ENCODE peak calls at places on chromosomes 16 and 17, in six cellular contexts. One of them, this sample, is unnamed.

GRCh38 chr17:81000631-81001357 is 9.2 kb downstream of the CHMP6 start:
- DNase-seq in kidney: peak; percentile 71
- DNase-seq in skeletal muscle cell: no peak
- DNase-seq in left lung: no peak
- DNase-seq in adrenal gland: peak; percentile 66
- DNase-seq in body of pancreas: no peak
- DNase-seq in this sample: no peak

GRCh38 chr16:72794319-72794718 is 253.6 kb downstream of the ZFHX3 start:
- DNase-seq in skeletal muscle cell: no peak
- DNase-seq in adrenal gland: no peak
- DNase-seq in kidney: no peak
- DNase-seq in body of pancreas: no peak
- DNase-seq in left lung: no peak
- DNase-seq in this sample: no peak

GRCh38 chr17:35749560-35750412 is 3.3 kb downstream of the GAS2L2 start:
- DNase-seq in left lung: peak; percentile 73
- DNase-seq in skeletal muscle cell: no peak
- DNase-seq in kidney: no peak
- DNase-seq in adrenal gland: no peak
- DNase-seq in body of pancreas: no peak
- DNase-seq in this sample: no peak

GRCh38 chr17:8740486-8740885 is 4.2 kb downstream of the CCDC42 start:
- DNase-seq in skeletal muscle cell: no peak
- DNase-seq in body of pancreas: no peak
- DNase-seq in kidney: peak; percentile 75
- DNase-seq in adrenal gland: no peak
- DNase-seq in left lung: no peak
- DNase-seq in this sample: no peak

GRCh38 chr16:69186642-69187386 is at the start of gene SNTB2:
- DNase-seq in body of pancreas: peak; percentile 93
- DNase-seq in adrenal gland: peak; percentile 95
- DNase-seq in kidney: peak; percentile 97
- DNase-seq in left lung: peak; percentile 99
- DNase-seq in skeletal muscle cell: no peak
- DNase-seq in this sample: peak; percentile 98

GRCh38 chr17:16972346-16972745 is 428 bp upstream of the TNFRSF13B start:
- DNase-seq in adrenal gland: no peak
- DNase-seq in body of pancreas: no peak
- DNase-seq in kidney: no peak
- DNase-seq in skeletal muscle cell: no peak
- DNase-seq in left lung: no peak
- DNase-seq in this sample: no peak

GRCh38 chr17:76673729-76674128 is 30.2 kb upstream of the ST6GALNAC1 start:
- DNase-seq in left lung: no peak
- DNase-seq in body of pancreas: no peak
- DNase-seq in skeletal muscle cell: no peak
- DNase-seq in adrenal gland: no peak
- DNase-seq in kidney: no peak
- DNase-seq in this sample: no peak

GRCh38 chr16:72886366-72886974 is 161.5 kb downstream of the ZFHX3 start:
- DNase-seq in adrenal gland: no peak
- DNase-seq in body of pancreas: no peak
- DNase-seq in left lung: no peak
- DNase-seq in kidney: no peak
- DNase-seq in skeletal muscle cell: no peak
- DNase-seq in this sample: no peak

GRCh38 chr17:29933379-29933778 is 3.4 kb upstream of the SSH2 start:
- DNase-seq in skeletal muscle cell: no peak
- DNase-seq in kidney: no peak
- DNase-seq in left lung: no peak
- DNase-seq in adrenal gland: peak; percentile 17
- DNase-seq in body of pancreas: no peak
- DNase-seq in this sample: no peak

GRCh38 chr17:67602974-67603373 is 114.8 kb upstream of the NOL11 start:
- DNase-seq in kidney: no peak
- DNase-seq in body of pancreas: peak; percentile 24
- DNase-seq in adrenal gland: peak; percentile 57
- DNase-seq in left lung: no peak
- DNase-seq in skeletal muscle cell: peak; percentile 14
- DNase-seq in this sample: peak; percentile 54

GRCh38 chr17:46736100-46736499 is 82.4 kb downstream of the WNT3 start:
- DNase-seq in left lung: no peak
- DNase-seq in kidney: no peak
- DNase-seq in body of pancreas: no peak
- DNase-seq in adrenal gland: no peak
- DNase-seq in skeletal muscle cell: no peak
- DNase-seq in this sample: no peak

GRCh38 chr17:7408341-7408740 is 696 bp downstream of the NLGN2 start:
- DNase-seq in adrenal gland: no peak
- DNase-seq in kidney: no peak
- DNase-seq in left lung: no peak
- DNase-seq in body of pancreas: no peak
- DNase-seq in skeletal muscle cell: no peak
- DNase-seq in this sample: no peak

GRCh38 chr16:84879569-84880487 is 60.0 kb downstream of the CRISPLD2 start:
- DNase-seq in adrenal gland: no peak
- DNase-seq in skeletal muscle cell: no peak
- DNase-seq in kidney: no peak
- DNase-seq in left lung: no peak
- DNase-seq in body of pancreas: no peak
- DNase-seq in this sample: no peak

GRCh38 chr17:13884347-13884746 is 185.0 kb upstream of the COX10 start:
- DNase-seq in adrenal gland: no peak
- DNase-seq in skeletal muscle cell: no peak
- DNase-seq in body of pancreas: no peak
- DNase-seq in left lung: no peak
- DNase-seq in kidney: no peak
- DNase-seq in this sample: no peak

GRCh38 chr17:13885550-13885949 is 183.8 kb upstream of the COX10 start:
- DNase-seq in body of pancreas: no peak
- DNase-seq in adrenal gland: no peak
- DNase-seq in skeletal muscle cell: no peak
- DNase-seq in kidney: no peak
- DNase-seq in left lung: no peak
- DNase-seq in this sample: no peak

GRCh38 chr17:13883659-13884058 is 185.6 kb upstream of the COX10 start:
- DNase-seq in body of pancreas: no peak
- DNase-seq in skeletal muscle cell: no peak
- DNase-seq in left lung: no peak
- DNase-seq in adrenal gland: no peak
- DNase-seq in kidney: no peak
- DNase-seq in this sample: no peak

GRCh38 chr17:13874817-13875216 is 194.5 kb upstream of the COX10 start:
- DNase-seq in adrenal gland: no peak
- DNase-seq in skeletal muscle cell: no peak
- DNase-seq in left lung: no peak
- DNase-seq in body of pancreas: no peak
- DNase-seq in kidney: no peak
- DNase-seq in this sample: no peak

GRCh38 chr17:13879961-13880466 is 189.3 kb upstream of the COX10 start:
- DNase-seq in kidney: no peak
- DNase-seq in body of pancreas: no peak
- DNase-seq in adrenal gland: no peak
- DNase-seq in left lung: no peak
- DNase-seq in skeletal muscle cell: no peak
- DNase-seq in this sample: no peak
- H3K4me3 ChIP-seq in kidney: no peak overlapping the region
- H3K4me3 ChIP-seq in body of pancreas: no peak overlapping the region
- H3K4me3 ChIP-seq in adrenal gland: no peak overlapping the region
- H3K4me3 ChIP-seq in left lung: no peak overlapping the region
- H3K4me3 ChIP-seq in skeletal muscle cell: no peak overlapping the region
- H3K4me3 ChIP-seq in this sample: no peak overlapping the region

DNA sequence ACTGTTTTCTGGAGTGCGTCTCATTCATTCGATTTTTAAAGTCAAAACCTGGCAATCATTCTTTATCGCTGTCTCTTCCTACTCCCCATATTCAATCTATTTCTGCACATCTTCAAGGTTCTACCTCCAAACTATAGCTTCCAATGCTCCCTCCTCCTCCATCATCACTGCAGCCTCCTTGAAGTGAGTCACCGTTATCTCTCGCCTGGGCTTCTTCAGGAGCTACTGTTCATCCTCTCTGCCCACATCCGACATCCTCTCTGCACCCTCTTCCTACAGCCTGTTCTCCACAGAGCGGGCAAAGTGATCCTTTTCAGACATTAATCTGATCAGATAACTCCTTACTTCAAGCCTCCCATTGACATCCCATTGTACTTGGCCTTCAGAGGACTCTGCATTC is 144.2 kb upstream of the DNAH9 start:
- DNase-seq in skeletal muscle cell: no peak
- DNase-seq in adrenal gland: no peak
- DNase-seq in left lung: no peak
- DNase-seq in body of pancreas: no peak
- DNase-seq in kidney: no peak
- DNase-seq in this sample: no peak
- H3K4me3 ChIP-seq in skeletal muscle cell: no peak overlapping the region
- H3K4me3 ChIP-seq in adrenal gland: no peak overlapping the region
- H3K4me3 ChIP-seq in left lung: no peak overlapping the region
- H3K4me3 ChIP-seq in body of pancreas: no peak overlapping the region
- H3K4me3 ChIP-seq in kidney: no peak overlapping the region
- H3K4me3 ChIP-seq in this sample: no peak overlapping the region

DNA sequence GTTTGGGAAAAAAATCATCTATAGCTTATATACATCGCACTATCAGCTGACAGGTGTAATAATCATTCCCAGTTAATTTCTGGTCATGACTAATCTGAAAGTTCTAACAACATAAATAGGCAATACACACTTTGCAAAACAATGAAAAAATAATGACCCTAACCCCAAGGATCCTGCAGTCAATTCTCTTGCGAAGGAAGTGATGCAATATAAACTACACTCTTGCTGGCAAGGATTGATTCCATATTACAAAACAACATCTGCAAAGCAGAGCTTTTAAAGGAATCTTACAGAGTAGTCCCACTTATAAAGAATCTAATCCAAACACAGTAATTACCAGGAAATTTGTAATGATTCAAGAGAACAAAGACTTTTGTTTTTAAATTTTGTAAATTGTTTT is 73.4 kb downstream of the MYO1D start:
- DNase-seq in body of pancreas: no peak
- DNase-seq in kidney: no peak
- DNase-seq in left lung: no peak
- DNase-seq in adrenal gland: no peak
- DNase-seq in skeletal muscle cell: no peak
- DNase-seq in this sample: no peak
- H3K4me3 ChIP-seq in body of pancreas: no peak overlapping the region
- H3K4me3 ChIP-seq in kidney: no peak overlapping the region
- H3K4me3 ChIP-seq in left lung: no peak overlapping the region
- H3K4me3 ChIP-seq in adrenal gland: no peak overlapping the region
- H3K4me3 ChIP-seq in skeletal muscle cell: no peak overlapping the region
- H3K4me3 ChIP-seq in this sample: no peak overlapping the region

GRCh38 chr16:89561195-89562026 is 929 bp downstream of the RPL13 start:
- DNase-seq in skeletal muscle cell: no peak
- DNase-seq in body of pancreas: no peak
- DNase-seq in kidney: peak; percentile 71
- DNase-seq in left lung: no peak
- DNase-seq in adrenal gland: no peak
- DNase-seq in this sample: no peak

GRCh38 chr16:89562027-89562599 is 1.6 kb downstream of the RPL13 start:
- DNase-seq in skeletal muscle cell: no peak
- DNase-seq in left lung: no peak
- DNase-seq in adrenal gland: no peak
- DNase-seq in body of pancreas: no peak
- DNase-seq in kidney: no peak
- DNase-seq in this sample: no peak

GRCh38 chr16:89564476-89565255 is 4.2 kb downstream of the RPL13 start:
- DNase-seq in skeletal muscle cell: no peak
- DNase-seq in kidney: peak; percentile 65
- DNase-seq in left lung: no peak
- DNase-seq in body of pancreas: no peak
- DNase-seq in adrenal gland: no peak
- DNase-seq in this sample: no peak

GRCh38 chr16:89563639-89564392 is 3.3 kb downstream of the RPL13 start:
- DNase-seq in skeletal muscle cell: no peak
- DNase-seq in left lung: no peak
- DNase-seq in body of pancreas: no peak
- DNase-seq in adrenal gland: no peak
- DNase-seq in kidney: no peak
- DNase-seq in this sample: no peak

DNA sequence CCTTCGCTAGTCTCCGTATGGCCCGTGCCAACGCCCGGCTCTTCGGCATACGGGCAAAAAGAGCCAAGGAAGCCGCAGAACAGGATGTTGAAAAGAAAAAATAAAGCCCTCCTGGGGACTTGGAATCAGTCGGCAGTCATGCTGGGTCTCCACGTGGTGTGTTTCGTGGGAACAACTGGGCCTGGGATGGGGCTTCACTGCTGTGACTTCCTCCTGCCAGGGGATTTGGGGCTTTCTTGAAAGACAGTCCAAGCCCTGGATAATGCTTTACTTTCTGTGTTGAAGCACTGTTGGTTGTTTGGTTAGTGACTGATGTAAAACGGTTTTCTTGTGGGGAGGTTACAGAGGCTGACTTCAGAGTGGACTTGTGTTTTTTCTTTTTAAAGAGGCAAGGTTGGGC is 2.5 kb downstream of the RPL13 start:
- DNase-seq in skeletal muscle cell: no peak
- DNase-seq in adrenal gland: no peak
- DNase-seq in body of pancreas: no peak
- DNase-seq in kidney: no peak
- DNase-seq in left lung: no peak
- DNase-seq in this sample: no peak
- H3K4me3 ChIP-seq in skeletal muscle cell: no peak overlapping the region
- H3K4me3 ChIP-seq in adrenal gland: no peak overlapping the region
- H3K4me3 ChIP-seq in body of pancreas: no peak overlapping the region
- H3K4me3 ChIP-seq in kidney: no peak overlapping the region
- H3K4me3 ChIP-seq in left lung: no peak overlapping the region
- H3K4me3 ChIP-seq in this sample: peak overlapping the region; percentile 99

DNA sequence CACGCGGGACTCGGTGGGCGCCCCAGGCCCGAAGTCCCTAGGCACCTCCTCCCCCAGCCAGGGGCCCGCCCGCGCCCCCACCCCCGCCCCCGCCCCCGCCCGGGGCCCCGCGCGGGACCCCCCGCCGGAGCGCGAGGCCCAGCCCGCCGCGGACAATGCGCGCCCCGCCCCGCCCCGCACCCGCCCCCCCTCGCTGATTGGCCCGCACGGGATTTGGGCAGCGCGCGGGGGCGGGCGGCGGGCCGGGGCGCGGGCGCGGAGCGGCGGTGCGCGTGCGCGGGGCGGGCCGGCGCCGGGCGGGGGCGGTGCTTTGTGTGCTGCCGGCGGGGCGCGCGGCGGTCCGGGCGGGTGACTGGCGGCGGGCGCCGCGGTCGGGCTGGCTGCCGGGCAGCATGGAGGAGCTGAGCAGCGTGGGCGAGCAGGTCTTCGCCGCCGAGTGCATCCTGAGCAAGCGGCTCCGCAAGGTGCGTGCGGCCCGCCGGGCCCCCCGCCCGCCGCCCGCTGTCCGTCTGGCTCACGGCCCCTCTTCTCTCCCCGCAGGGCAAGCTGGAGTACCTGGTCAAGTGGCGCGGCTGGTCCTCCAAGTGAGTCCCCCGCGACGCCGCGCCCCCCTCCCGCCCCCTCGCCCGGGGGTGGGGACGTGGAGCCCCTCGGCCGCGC is at the start of gene CBX2:
- DNase-seq in skeletal muscle cell: no peak
- DNase-seq in body of pancreas: peak; percentile 82
- DNase-seq in adrenal gland: peak; percentile 76
- DNase-seq in kidney: peak; percentile 92
- DNase-seq in left lung: peak; percentile 94
- DNase-seq in this sample: peak; percentile 90
- H3K4me3 ChIP-seq in skeletal muscle cell: peak within 1 kb of the TSS; percentile 61
- H3K4me3 ChIP-seq in body of pancreas: peak within 1 kb of the TSS; percentile 25
- H3K4me3 ChIP-seq in adrenal gland: no peak within 1 kb of the TSS
- H3K4me3 ChIP-seq in kidney: no peak within 1 kb of the TSS
- H3K4me3 ChIP-seq in left lung: peak within 1 kb of the TSS; percentile 66
- H3K4me3 ChIP-seq in this sample: peak within 1 kb of the TSS; percentile 76